ENCODE peak calls at places on chromosomes 3 and 15, in ten cellular contexts. One of them, this sample, is unnamed.

GRCh38 chr15:100807028-100807427 is 72.6 kb upstream of the ALDH1A3 start:
- DNase-seq in smooth muscle cell of the brain vasculature: no peak
- DNase-seq in T follicular helper cell: no peak
- DNase-seq in CD8-positive, alpha-beta memory T cell: no peak
- DNase-seq in SIG-M5: no peak
- DNase-seq in NCI-H2081: no peak
- DNase-seq in foreskin fibroblast: no peak
- DNase-seq in cerebellar cortex: no peak
- DNase-seq in A549: no peak
- DNase-seq in DMS79: no peak
- DNase-seq in this sample: no peak

GRCh38 chr15:52261498-52262242 is 33.9 kb downstream of the MYO5C start:
- DNase-seq in SIG-M5: no peak
- DNase-seq in smooth muscle cell of the brain vasculature: peak; percentile 43
- DNase-seq in CD8-positive, alpha-beta memory T cell: peak; percentile 34
- DNase-seq in A549: peak; percentile 74
- DNase-seq in T follicular helper cell: no peak
- DNase-seq in cerebellar cortex: peak; percentile 98
- DNase-seq in NCI-H2081: peak; percentile 73
- DNase-seq in foreskin fibroblast: peak; percentile 64
- DNase-seq in DMS79: no peak
- DNase-seq in this sample: peak; percentile 93

GRCh38 chr3:152909180-152909883 is 74.4 kb downstream of the P2RY1 start:
- DNase-seq in SIG-M5: no peak
- DNase-seq in DMS79: no peak
- DNase-seq in A549: peak; percentile 62
- DNase-seq in smooth muscle cell of the brain vasculature: no peak
- DNase-seq in NCI-H2081: no peak
- DNase-seq in CD8-positive, alpha-beta memory T cell: no peak
- DNase-seq in T follicular helper cell: no peak
- DNase-seq in cerebellar cortex: no peak
- DNase-seq in foreskin fibroblast: no peak
- DNase-seq in this sample: no peak

GRCh38 chr3:59609967-59610366 is 560.1 kb upstream of the CFAP20DC start:
- DNase-seq in foreskin fibroblast: peak; percentile 4
- DNase-seq in cerebellar cortex: no peak
- DNase-seq in NCI-H2081: no peak
- DNase-seq in DMS79: no peak
- DNase-seq in A549: no peak
- DNase-seq in smooth muscle cell of the brain vasculature: no peak
- DNase-seq in CD8-positive, alpha-beta memory T cell: no peak
- DNase-seq in SIG-M5: no peak
- DNase-seq in T follicular helper cell: no peak
- DNase-seq in this sample: peak; percentile 52

GRCh38 chr15:80660114-80660513 is 35.0 kb upstream of the ABHD17C start:
- DNase-seq in SIG-M5: no peak
- DNase-seq in CD8-positive, alpha-beta memory T cell: no peak
- DNase-seq in cerebellar cortex: peak; percentile 47
- DNase-seq in smooth muscle cell of the brain vasculature: no peak
- DNase-seq in foreskin fibroblast: peak; percentile 14
- DNase-seq in T follicular helper cell: no peak
- DNase-seq in NCI-H2081: peak; percentile 30
- DNase-seq in A549: peak; percentile 63
- DNase-seq in DMS79: no peak
- DNase-seq in this sample: peak; percentile 58

GRCh38 chr3:173688216-173688842 is 290.8 kb downstream of the NLGN1 start:
- DNase-seq in DMS79: no peak
- DNase-seq in foreskin fibroblast: no peak
- DNase-seq in SIG-M5: no peak
- DNase-seq in T follicular helper cell: no peak
- DNase-seq in A549: no peak
- DNase-seq in CD8-positive, alpha-beta memory T cell: no peak
- DNase-seq in cerebellar cortex: no peak
- DNase-seq in smooth muscle cell of the brain vasculature: no peak
- DNase-seq in NCI-H2081: no peak
- DNase-seq in this sample: no peak

GRCh38 chr3:189947948-189948723 is 172.6 kb downstream of the P3H2 start:
- DNase-seq in T follicular helper cell: no peak
- DNase-seq in DMS79: peak; percentile 11
- DNase-seq in SIG-M5: no peak
- DNase-seq in cerebellar cortex: peak; percentile 16
- DNase-seq in NCI-H2081: peak; percentile 19
- DNase-seq in A549: peak; percentile 60
- DNase-seq in smooth muscle cell of the brain vasculature: peak; percentile 17
- DNase-seq in CD8-positive, alpha-beta memory T cell: no peak
- DNase-seq in foreskin fibroblast: peak; percentile 17
- DNase-seq in this sample: peak; percentile 75

GRCh38 chr3:72571638-72572114 is 276.6 kb downstream of the SHQ1 start:
- DNase-seq in smooth muscle cell of the brain vasculature: no peak
- DNase-seq in NCI-H2081: no peak
- DNase-seq in CD8-positive, alpha-beta memory T cell: no peak
- DNase-seq in cerebellar cortex: no peak
- DNase-seq in foreskin fibroblast: no peak
- DNase-seq in T follicular helper cell: no peak
- DNase-seq in A549: no peak
- DNase-seq in SIG-M5: no peak
- DNase-seq in DMS79: no peak
- DNase-seq in this sample: no peak

GRCh38 chr3:17070560-17070959 is 185.8 kb downstream of the PLCL2 start:
- DNase-seq in CD8-positive, alpha-beta memory T cell: no peak
- DNase-seq in T follicular helper cell: no peak
- DNase-seq in NCI-H2081: peak; percentile 63
- DNase-seq in foreskin fibroblast: peak; percentile 29
- DNase-seq in A549: peak; percentile 76
- DNase-seq in SIG-M5: no peak
- DNase-seq in cerebellar cortex: peak; percentile 66
- DNase-seq in DMS79: no peak
- DNase-seq in smooth muscle cell of the brain vasculature: peak; percentile 65
- DNase-seq in this sample: peak; percentile 57

GRCh38 chr15:72168131-72168825 is 29.3 kb downstream of the GRAMD2A start:
- DNase-seq in NCI-H2081: no peak
- DNase-seq in CD8-positive, alpha-beta memory T cell: no peak
- DNase-seq in cerebellar cortex: peak; percentile 53
- DNase-seq in foreskin fibroblast: no peak
- DNase-seq in SIG-M5: no peak
- DNase-seq in T follicular helper cell: no peak
- DNase-seq in smooth muscle cell of the brain vasculature: peak; percentile 62
- DNase-seq in A549: no peak
- DNase-seq in DMS79: no peak
- DNase-seq in this sample: peak; percentile 24

GRCh38 chr15:96254168-96254567 is 76.3 kb upstream of the NR2F2 start:
- DNase-seq in NCI-H2081: no peak
- DNase-seq in cerebellar cortex: no peak
- DNase-seq in SIG-M5: no peak
- DNase-seq in smooth muscle cell of the brain vasculature: no peak
- DNase-seq in A549: no peak
- DNase-seq in CD8-positive, alpha-beta memory T cell: no peak
- DNase-seq in DMS79: no peak
- DNase-seq in T follicular helper cell: no peak
- DNase-seq in foreskin fibroblast: no peak
- DNase-seq in this sample: no peak

GRCh38 chr3:123546133-123546755 is 38.6 kb downstream of the HACD2 start:
- DNase-seq in NCI-H2081: no peak
- DNase-seq in cerebellar cortex: no peak
- DNase-seq in foreskin fibroblast: peak; percentile 42
- DNase-seq in CD8-positive, alpha-beta memory T cell: no peak
- DNase-seq in SIG-M5: no peak
- DNase-seq in DMS79: no peak
- DNase-seq in T follicular helper cell: no peak
- DNase-seq in A549: no peak
- DNase-seq in smooth muscle cell of the brain vasculature: no peak
- DNase-seq in this sample: no peak

GRCh38 chr15:32994810-32995424 is 199.6 kb downstream of the FMN1 start:
- DNase-seq in CD8-positive, alpha-beta memory T cell: no peak
- DNase-seq in smooth muscle cell of the brain vasculature: peak; percentile 33
- DNase-seq in foreskin fibroblast: peak; percentile 41
- DNase-seq in cerebellar cortex: peak; percentile 11
- DNase-seq in NCI-H2081: peak; percentile 6
- DNase-seq in T follicular helper cell: no peak
- DNase-seq in SIG-M5: no peak
- DNase-seq in A549: peak; percentile 62
- DNase-seq in DMS79: no peak
- DNase-seq in this sample: no peak

GRCh38 chr3:45313743-45314403 is 74.5 kb upstream of the LARS2 start:
- DNase-seq in A549: no peak
- DNase-seq in T follicular helper cell: no peak
- DNase-seq in SIG-M5: no peak
- DNase-seq in DMS79: no peak
- DNase-seq in CD8-positive, alpha-beta memory T cell: no peak
- DNase-seq in smooth muscle cell of the brain vasculature: no peak
- DNase-seq in cerebellar cortex: no peak
- DNase-seq in foreskin fibroblast: no peak
- DNase-seq in NCI-H2081: no peak
- DNase-seq in this sample: no peak

GRCh38 chr3:154981201-154981600 is 98.9 kb upstream of the MME start:
- DNase-seq in SIG-M5: no peak
- DNase-seq in A549: no peak
- DNase-seq in cerebellar cortex: no peak
- DNase-seq in foreskin fibroblast: peak; percentile 30
- DNase-seq in smooth muscle cell of the brain vasculature: no peak
- DNase-seq in CD8-positive, alpha-beta memory T cell: no peak
- DNase-seq in DMS79: no peak
- DNase-seq in NCI-H2081: no peak
- DNase-seq in T follicular helper cell: no peak
- DNase-seq in this sample: no peak

GRCh38 chr3:17233398-17233800 is 348.6 kb downstream of the PLCL2 start:
- DNase-seq in T follicular helper cell: peak; percentile 6
- DNase-seq in CD8-positive, alpha-beta memory T cell: peak; percentile 52
- DNase-seq in smooth muscle cell of the brain vasculature: peak; percentile 21
- DNase-seq in foreskin fibroblast: peak; percentile 28
- DNase-seq in A549: peak; percentile 59
- DNase-seq in cerebellar cortex: peak; percentile 80
- DNase-seq in SIG-M5: peak; percentile 40
- DNase-seq in DMS79: peak; percentile 5
- DNase-seq in NCI-H2081: peak; percentile 70
- DNase-seq in this sample: peak; percentile 45

GRCh38 chr15:88018865-88019626 is 237.5 kb downstream of the NTRK3 start:
- DNase-seq in SIG-M5: no peak
- DNase-seq in smooth muscle cell of the brain vasculature: no peak
- DNase-seq in T follicular helper cell: no peak
- DNase-seq in foreskin fibroblast: no peak
- DNase-seq in CD8-positive, alpha-beta memory T cell: no peak
- DNase-seq in A549: no peak
- DNase-seq in DMS79: no peak
- DNase-seq in cerebellar cortex: no peak
- DNase-seq in NCI-H2081: no peak
- DNase-seq in this sample: no peak

GRCh38 chr3:134651347-134652041 is 672 bp upstream of the KY start:
- DNase-seq in foreskin fibroblast: no peak
- DNase-seq in SIG-M5: no peak
- DNase-seq in DMS79: peak; percentile 8
- DNase-seq in A549: no peak
- DNase-seq in cerebellar cortex: peak; percentile 82
- DNase-seq in NCI-H2081: no peak
- DNase-seq in T follicular helper cell: no peak
- DNase-seq in smooth muscle cell of the brain vasculature: no peak
- DNase-seq in CD8-positive, alpha-beta memory T cell: no peak
- DNase-seq in this sample: no peak

GRCh38 chr3:15499536-15499935 is 22.0 kb downstream of the COLQ start:
- DNase-seq in SIG-M5: no peak
- DNase-seq in foreskin fibroblast: peak; percentile 29
- DNase-seq in DMS79: no peak
- DNase-seq in CD8-positive, alpha-beta memory T cell: no peak
- DNase-seq in smooth muscle cell of the brain vasculature: no peak
- DNase-seq in A549: no peak
- DNase-seq in T follicular helper cell: no peak
- DNase-seq in NCI-H2081: no peak
- DNase-seq in cerebellar cortex: no peak
- DNase-seq in this sample: no peak

GRCh38 chr3:152961323-152961722 is 126.4 kb downstream of the P2RY1 start:
- DNase-seq in smooth muscle cell of the brain vasculature: peak; percentile 6
- DNase-seq in foreskin fibroblast: peak; percentile 41
- DNase-seq in cerebellar cortex: peak; percentile 6
- DNase-seq in SIG-M5: no peak
- DNase-seq in NCI-H2081: no peak
- DNase-seq in DMS79: no peak
- DNase-seq in A549: peak; percentile 53
- DNase-seq in CD8-positive, alpha-beta memory T cell: no peak
- DNase-seq in T follicular helper cell: no peak
- DNase-seq in this sample: no peak

GRCh38 chr3:197580253-197580691 is 24.5 kb upstream of the BDH1 start:
- DNase-seq in SIG-M5: no peak
- DNase-seq in A549: no peak
- DNase-seq in DMS79: no peak
- DNase-seq in foreskin fibroblast: no peak
- DNase-seq in T follicular helper cell: no peak
- DNase-seq in CD8-positive, alpha-beta memory T cell: no peak
- DNase-seq in cerebellar cortex: no peak
- DNase-seq in smooth muscle cell of the brain vasculature: no peak
- DNase-seq in NCI-H2081: no peak
- DNase-seq in this sample: no peak

This sample was measured in NCI-H146.